ENCODE peak calls at places on chromosome 19, in five cellular contexts. Z, S, R, H and T are unnamed samples.

GRCh38 chr19:45066921-45067661 is 9.2 kb downstream of the ZNF296 start:
- DNase-seq in Z (no peak), H (no peak), S (no peak), R (no peak), T (no peak)

GRCh38 chr19:39833464-39834286 is at the start of gene DYRK1B:
- DNase-seq in R (peak), Z (peak), H (peak), S (peak), T (no peak)

GRCh38 chr19:37699057-37699456 is 20.5 kb downstream of the ZNF607 start:
- DNase-seq in Z (no peak), H (no peak), S (no peak), R (no peak), T (no peak)

GRCh38 chr19:29489182-29489951 is 36.4 kb upstream of the VSTM2B start:
- DNase-seq in R (no peak), Z (no peak), S (peak), H (no peak), T (no peak)

GRCh38 chr19:29944415-29945012 is 2.5 kb downstream of the URI1 start:
- DNase-seq in S (no peak), Z (no peak), H (no peak), R (no peak), T (no peak)

GRCh38 chr19:44758596-44758995 is 10.1 kb downstream of the BCL3 start:
- DNase-seq in H (no peak), R (no peak), S (no peak), Z (no peak), T (no peak)

GRCh38 chr19:47540748-47541147 is 25.9 kb upstream of the NAPA start:
- DNase-seq in R (no peak), H (peak), S (peak), Z (no peak), T (no peak)

GRCh38 chr19:16649734-16650133 is 10.2 kb downstream of the SMIM7 start:
- DNase-seq in H (no peak), Z (no peak), R (no peak), S (no peak), T (no peak)